ENCODE peak calls at places on chromosomes 6 and 20, in seven cellular contexts. O is GM06990, I is GM12865, R is astrocyte of the cerebellum, Y is Calu3, S is GM10248, L is endothelial cell. K is an unnamed sample.

GRCh38 chr6:155085582-155086253 is 90.6 kb downstream of the TIAM2 start:
- DNase-seq in I (no peak), L (no peak), Y (peak), S (no peak), O (no peak), R (peak), K (no peak)

GRCh38 chr6:99434702-99435530 is 9.8 kb upstream of the PNISR start:
- DNase-seq in O (no peak), S (peak), L (no peak), R (peak), I (peak), Y (no peak), K (no peak)

GRCh38 chr20:62595491-62595890 is 46.8 kb upstream of the SLCO4A1 start:
- DNase-seq in S (no peak), R (no peak), Y (peak), I (no peak), L (no peak), O (no peak), K (peak)

GRCh38 chr20:15849131-15849685 is 724.0 kb downstream of the KIF16B start:
- DNase-seq in I (no peak), Y (no peak), S (no peak), O (no peak), L (no peak), R (no peak), K (no peak)

GRCh38 chr6:132320007-132320406 is 81.3 kb downstream of the MOXD1 start:
- DNase-seq in R (no peak), Y (no peak), S (no peak), I (peak), L (no peak), O (no peak), K (no peak)

GRCh38 chr20:32354592-32355416 is 3.3 kb upstream of the ASXL1 start:
- DNase-seq in Y (no peak), I (peak), S (no peak), L (no peak), R (no peak), O (peak), K (no peak)

GRCh38 chr6:38262609-38263008 is 377.1 kb downstream of the BTBD9 start:
- DNase-seq in L (no peak), Y (no peak), R (peak), S (no peak), I (no peak), O (no peak), K (no peak)

GRCh38 chr20:31738729-31739549 is at the start of gene TPX2:
- DNase-seq in I (peak), L (peak), S (peak), R (peak), Y (peak), O (peak), K (peak)

DNA sequence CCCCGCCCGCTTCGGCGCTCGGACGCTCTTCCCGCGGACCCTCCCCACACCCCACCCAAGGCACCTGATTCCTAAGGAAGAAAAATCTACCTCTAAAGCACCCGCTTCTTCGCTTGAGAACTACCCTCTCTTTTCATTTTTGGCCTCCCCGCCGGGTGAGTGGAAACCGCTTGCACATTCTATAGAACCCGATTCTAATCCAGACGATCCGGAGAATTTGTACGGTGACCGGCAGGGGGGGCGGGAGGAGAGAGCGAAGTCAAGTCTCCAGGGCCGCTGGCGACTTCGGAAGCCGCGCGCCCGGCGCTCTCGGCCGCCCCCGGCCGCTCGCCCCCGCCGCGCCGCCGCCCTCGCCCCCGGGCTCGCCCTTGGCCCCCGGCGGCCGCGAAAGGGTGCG is at the start of gene RBM24:
- DNase-seq in O (no peak), Y (peak), I (no peak), R (peak), S (peak), L (peak), K (peak)
- TF ChIP-seq CTCF in O (no peak), Y (peak), I (no peak), R (peak), S (no peak), L (peak), K (peak)

DNA sequence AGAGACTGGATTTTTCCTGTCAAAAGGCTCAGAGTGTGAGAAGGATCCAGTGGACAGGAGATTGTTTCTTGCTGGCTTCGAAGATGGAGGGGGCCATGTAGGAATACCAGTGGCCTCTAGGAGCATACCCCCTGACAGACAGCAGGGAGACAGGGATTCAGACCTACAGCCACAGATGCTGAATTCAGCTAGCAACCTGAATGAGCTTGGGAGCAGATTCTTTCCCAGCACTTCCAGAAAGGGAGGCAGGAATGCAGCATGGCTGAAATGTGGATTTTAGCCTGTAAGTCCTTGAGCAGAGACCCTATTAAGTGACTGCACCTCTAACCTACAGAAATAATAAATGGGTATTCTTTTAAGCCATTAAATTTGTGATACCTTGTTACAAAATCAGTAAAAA is 44.6 kb downstream of the STXBP5 start:
- DNase-seq in Y (no peak), O (no peak), I (no peak), R (no peak), L (no peak), S (no peak), K (no peak)
- TF ChIP-seq CTCF in Y (no peak), O (no peak), I (no peak), R (no peak), L (no peak), S (no peak), K (no peak)

DNA sequence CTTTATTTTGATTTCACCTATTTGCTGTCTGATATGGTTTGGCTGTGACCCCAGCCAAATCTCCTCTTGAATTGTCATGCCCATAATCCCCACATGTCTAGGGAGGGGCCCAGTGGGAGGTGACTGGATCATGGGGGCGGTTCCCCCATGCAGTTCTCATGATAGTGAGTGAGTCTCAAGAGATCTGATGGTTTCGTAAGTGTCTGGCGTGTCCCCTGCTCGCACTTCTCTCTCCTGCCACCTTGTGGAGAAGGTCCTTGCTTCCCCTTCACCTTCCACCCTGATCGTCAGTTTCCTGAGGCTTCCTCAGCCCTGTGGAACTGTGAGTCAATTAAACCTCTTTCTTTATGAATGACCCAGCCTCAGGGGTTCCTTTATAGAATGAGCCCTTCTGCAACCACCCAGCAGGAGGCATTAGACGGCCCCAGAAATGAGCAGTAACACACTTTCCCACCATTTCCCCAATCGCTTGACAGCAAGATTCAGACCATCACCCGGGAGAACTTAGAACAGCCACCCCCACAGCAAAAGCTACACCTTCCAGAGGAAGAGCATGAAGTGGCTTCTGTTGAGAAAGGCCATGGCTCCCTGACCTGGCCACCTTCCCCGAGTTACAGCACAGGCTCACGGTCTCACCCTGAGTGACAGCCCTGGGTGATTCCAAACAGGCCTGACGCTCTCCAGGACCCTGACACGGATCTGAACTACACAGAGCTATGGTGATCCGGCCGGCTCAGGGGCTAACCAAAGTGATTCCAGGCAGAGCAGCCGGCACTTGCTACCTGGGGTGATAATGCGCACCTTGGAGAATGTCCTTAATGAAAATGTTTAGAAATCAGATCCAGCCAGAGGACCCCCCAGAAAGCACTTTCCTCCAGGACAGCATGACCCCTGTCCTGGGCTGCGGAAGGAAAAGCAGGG is 131.2 kb upstream of the CDH4 start:
- DNase-seq in R (peak), S (no peak), O (no peak), L (peak), I (no peak), Y (peak), K (no peak)
- TF ChIP-seq CTCF in R (peak), S (no peak), O (no peak), L (peak), I (no peak), Y (peak), K (peak)

GRCh38 chr6:149033454-149034241 is 283.9 kb upstream of the TAB2 start:
- DNase-seq in L (no peak), O (no peak), I (peak), Y (no peak), R (no peak), S (peak), K (no peak)

GRCh38 chr6:149032599-149033405 is 284.7 kb upstream of the TAB2 start:
- DNase-seq in L (no peak), S (peak), O (peak), R (peak), I (peak), Y (no peak), K (no peak)

GRCh38 chr6:149032318-149032598 is 285.3 kb upstream of the TAB2 start:
- DNase-seq in Y (no peak), R (no peak), S (no peak), I (no peak), L (no peak), O (no peak), K (no peak)

GRCh38 chr6:149037026-149037734 is 280.3 kb upstream of the TAB2 start:
- DNase-seq in R (no peak), I (no peak), O (no peak), L (no peak), S (no peak), Y (no peak), K (no peak)

DNA sequence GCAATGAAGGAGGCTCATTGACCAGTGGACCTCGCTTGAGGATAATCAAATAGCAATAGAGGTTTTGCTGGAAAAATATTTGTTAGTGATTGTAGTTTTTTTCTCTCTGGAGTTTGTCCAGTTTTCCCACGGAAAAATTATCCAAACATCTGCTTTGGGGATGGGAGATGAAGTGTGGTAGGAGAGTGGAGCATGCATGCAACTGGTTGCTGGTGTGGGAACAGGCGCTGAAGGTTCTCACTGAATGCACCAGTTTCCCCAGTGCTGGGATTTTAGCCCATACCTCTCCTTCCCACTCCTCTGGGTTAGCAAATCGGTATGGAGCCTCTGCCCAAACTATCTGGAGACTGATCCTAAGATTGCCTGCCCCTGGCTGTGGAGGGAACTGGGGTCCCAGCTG is 281.7 kb upstream of the TAB2 start:
- DNase-seq in O (no peak), Y (no peak), S (no peak), R (no peak), L (no peak), I (no peak), K (no peak)
- TF ChIP-seq CTCF in O (no peak), Y (no peak), S (no peak), R (no peak), L (no peak), I (no peak), K (no peak)

DNA sequence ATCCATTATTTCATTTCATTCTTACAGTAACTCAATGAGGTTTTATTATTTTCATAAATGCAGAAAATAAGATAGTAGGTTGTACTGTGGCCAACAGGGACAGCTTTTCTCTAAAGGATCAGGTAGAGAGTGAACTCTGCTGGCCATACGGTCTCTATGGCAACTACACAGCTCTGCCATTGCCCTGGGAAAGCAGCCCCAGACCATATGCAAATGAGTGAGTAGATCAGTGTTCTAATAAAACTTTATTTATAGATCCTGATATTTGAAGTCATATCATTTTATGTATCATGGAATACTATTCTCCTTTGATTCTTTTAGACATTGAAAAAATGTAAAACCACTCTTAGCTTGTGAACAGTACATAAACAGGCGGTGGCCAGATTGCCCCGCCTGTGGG is 192.5 kb upstream of the RREB1 start:
- DNase-seq in I (peak), L (no peak), Y (no peak), S (no peak), R (no peak), O (no peak), K (no peak)
- TF ChIP-seq CTCF in I (no peak), L (no peak), Y (no peak), S (no peak), R (no peak), O (no peak), K (no peak)

GRCh38 chr20:19895761-19896160 is 121.4 kb upstream of the NAA20 start:
- DNase-seq in S (no peak), O (no peak), R (no peak), I (no peak), Y (no peak), L (no peak), K (no peak)

GRCh38 chr20:19903168-19903676 is 113.9 kb upstream of the NAA20 start:
- DNase-seq in S (peak), O (no peak), Y (no peak), R (no peak), L (no peak), I (peak), K (no peak)

GRCh38 chr20:19897891-19898290 is 119.3 kb upstream of the NAA20 start:
- DNase-seq in L (no peak), Y (no peak), O (no peak), I (no peak), S (no peak), R (no peak), K (no peak)

DNA sequence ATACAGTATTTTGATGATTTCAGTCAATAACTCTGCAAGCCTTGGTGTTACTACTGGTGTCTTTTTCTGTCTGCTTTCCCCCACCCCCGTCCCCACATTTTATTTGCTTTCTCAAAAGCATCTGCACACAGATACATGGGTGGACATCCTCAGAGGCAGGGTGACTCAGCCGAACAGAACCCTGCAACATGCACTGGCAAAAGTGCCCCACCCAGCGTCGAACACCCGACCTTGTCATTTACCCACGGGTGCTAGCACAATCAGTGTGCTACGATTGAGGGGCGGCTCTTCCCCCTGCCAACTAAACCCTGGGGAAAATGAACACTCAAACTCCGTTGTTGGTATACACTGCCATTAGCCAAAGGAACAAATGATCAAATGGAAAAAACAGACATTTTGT is 115.9 kb upstream of the NAA20 start:
- DNase-seq in O (no peak), R (no peak), Y (no peak), L (no peak), I (no peak), S (no peak), K (no peak)
- TF ChIP-seq CTCF in O (no peak), R (no peak), Y (no peak), L (no peak), I (no peak), S (no peak), K (no peak)

GRCh38 chr6:168333039-168333438 is 13.5 kb upstream of the DACT2 start:
- DNase-seq in R (no peak), O (no peak), I (no peak), Y (peak), S (no peak), L (peak), K (no peak)
- TF ChIP-seq CTCF in R (peak), O (peak), I (no peak), Y (peak), S (no peak), L (peak), K (no peak)